ENCODE peak calls at places on chromosome 17, in ten cellular contexts. E is endodermal cell, I is K562, B is endothelial cell of umbilical vein, N is neural progenitor cell, U is RWPE1, P is hepatocyte, L is cardiac muscle cell, V is thyroid gland, O is heart right ventricle. F is an unnamed sample.

GRCh38 chr17:63842173-63842539 is 329 bp downstream of the SMARCD2 start:
- DNase-seq in E (no peak), I (no peak), B (peak), N (no peak), U (no peak), P (no peak), L (no peak), V (peak), O (peak), F (no peak)

GRCh38 chr17:14672830-14673229 is 371.9 kb downstream of the HS3ST3B1 start:
- DNase-seq in E (peak), I (no peak), B (no peak), N (peak), U (peak), P (peak), L (peak), V (no peak), O (no peak), F (no peak)

GRCh38 chr17:30035369-30035768 is 81.2 kb upstream of the NSRP1 start:
- DNase-seq in E (no peak), I (no peak), B (no peak), N (no peak), U (no peak), P (no peak), L (no peak), V (no peak), O (no peak), F (peak)

GRCh38 chr17:48612854-48613691 is 2.0 kb downstream of the HOXB8 start:
- DNase-seq in E (peak), I (no peak), B (peak), N (peak), U (no peak), P (peak), L (peak), V (no peak), O (no peak), F (peak)

GRCh38 chr17:35825206-35825605 is 15.9 kb downstream of the TAF15 start:
- DNase-seq in E (no peak), I (no peak), B (no peak), N (no peak), U (no peak), P (no peak), L (no peak), V (no peak), O (no peak), F (no peak)

GRCh38 chr17:35804658-35805192 is 4.6 kb upstream of the TAF15 start:
- DNase-seq in E (peak), I (peak), B (peak), N (peak), U (peak), P (peak), L (peak), V (peak), O (peak), F (peak)

GRCh38 chr17:76940738-76941350 is 72.6 kb downstream of the MGAT5B start:
- DNase-seq in E (peak), I (no peak), B (peak), N (peak), U (no peak), P (no peak), L (no peak), V (no peak), O (no peak), F (no peak)

GRCh38 chr17:10681866-10682446 is 15.4 kb downstream of the SCO1 start:
- DNase-seq in E (no peak), I (no peak), B (no peak), N (no peak), U (no peak), P (no peak), L (no peak), V (no peak), O (no peak), F (peak)

GRCh38 chr17:79965806-79966205 is 69.9 kb downstream of the TBC1D16 start:
- DNase-seq in E (peak), I (no peak), B (peak), N (no peak), U (no peak), P (no peak), L (no peak), V (no peak), O (no peak), F (no peak)

GRCh38 chr17:64276961-64277505 is 14.0 kb upstream of the TEX2 start:
- DNase-seq in E (peak), I (no peak), B (no peak), N (no peak), U (no peak), P (no peak), L (no peak), V (no peak), O (no peak), F (no peak)

GRCh38 chr17:69525920-69526841 is 111.7 kb downstream of the MAP2K6 start:
- DNase-seq in E (peak), I (peak), B (peak), N (peak), U (peak), P (peak), L (peak), V (peak), O (peak), F (peak)

GRCh38 chr17:65634533-65634932 is 73.1 kb upstream of the AXIN2 start:
- DNase-seq in E (no peak), I (no peak), B (peak), N (no peak), U (no peak), P (peak), L (no peak), V (no peak), O (no peak), F (no peak)

GRCh38 chr17:2392252-2393183 is 8.3 kb downstream of the MNT start:
- DNase-seq in E (peak), I (peak), B (peak), N (peak), U (peak), P (peak), L (peak), V (peak), O (peak), F (peak)

GRCh38 chr17:9845306-9845705 is 19.6 kb downstream of the GLP2R start:
- DNase-seq in E (peak), I (no peak), B (no peak), N (no peak), U (no peak), P (no peak), L (no peak), V (no peak), O (no peak), F (no peak)

GRCh38 chr17:65523411-65523810 is 38.0 kb downstream of the AXIN2 start:
- DNase-seq in E (no peak), I (no peak), B (no peak), N (no peak), U (no peak), P (no peak), L (no peak), V (no peak), O (no peak), F (no peak)

GRCh38 chr17:29588561-29589411 is 662 bp downstream of the GIT1 start:
- DNase-seq in E (peak), I (peak), B (no peak), N (peak), U (no peak), P (peak), L (peak), V (peak), O (peak), F (peak)

GRCh38 chr17:65813306-65813705 is 251.9 kb upstream of the AXIN2 start:
- DNase-seq in E (no peak), I (no peak), B (no peak), N (no peak), U (no peak), P (no peak), L (no peak), V (no peak), O (no peak), F (no peak)

GRCh38 chr17:78820122-78820792 is 20.4 kb downstream of the USP36 start:
- DNase-seq in E (no peak), I (no peak), B (no peak), N (no peak), U (no peak), P (no peak), L (no peak), V (no peak), O (no peak), F (no peak)

GRCh38 chr17:5826384-5826783 is 242.1 kb upstream of the NLRP1 start:
- DNase-seq in E (no peak), I (no peak), B (peak), N (no peak), U (peak), P (no peak), L (no peak), V (no peak), O (no peak), F (no peak)

GRCh38 chr17:42659079-42659931 is at the start of gene TUBG2:
- DNase-seq in E (peak), I (no peak), B (peak), N (peak), U (peak), P (peak), L (peak), V (peak), O (peak), F (peak)

GRCh38 chr17:66450008-66450856 is 147.8 kb downstream of the PRKCA start:
- DNase-seq in E (peak), I (no peak), B (no peak), N (no peak), U (no peak), P (no peak), L (no peak), V (no peak), O (no peak), F (peak)

GRCh38 chr17:79982986-79983385 is 52.7 kb downstream of the TBC1D16 start:
- DNase-seq in E (peak), I (no peak), B (no peak), N (no peak), U (no peak), P (no peak), L (no peak), V (no peak), O (no peak), F (no peak)

GRCh38 chr17:55122114-55122513 is 142.6 kb upstream of the HLF start:
- DNase-seq in E (no peak), I (no peak), B (no peak), N (no peak), U (no peak), P (no peak), L (no peak), V (no peak), O (no peak), F (no peak)

GRCh38 chr17:81329927-81330883 is 35.1 kb upstream of the SLC38A10 start:
- DNase-seq in E (peak), I (no peak), B (no peak), N (peak), U (peak), P (peak), L (no peak), V (peak), O (no peak), F (no peak)
- H3K27ac ChIP-seq in E (no peak), I (no peak), B (no peak), N (no peak), U (peak), P (peak), L (no peak), V (peak), O (peak), F (no peak)

DNA sequence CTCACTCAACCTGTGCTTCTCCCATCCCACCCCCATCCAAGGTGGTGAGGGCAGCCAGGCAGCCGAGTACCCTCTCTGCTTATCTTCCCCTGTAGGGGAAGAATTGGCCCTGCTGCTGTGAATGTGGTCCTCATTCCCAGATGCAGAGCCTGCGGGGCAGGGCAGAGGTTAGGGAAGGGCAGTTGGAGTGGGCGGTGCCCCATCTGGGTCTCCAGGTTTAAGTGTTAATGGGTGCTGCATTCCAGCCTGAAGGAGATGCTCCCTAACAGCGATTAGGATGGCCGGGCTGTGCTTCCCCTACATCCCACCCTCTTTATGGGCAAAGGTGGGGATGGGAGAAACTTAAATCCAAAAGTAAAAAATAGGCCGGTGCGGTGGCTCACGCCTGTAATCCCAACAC is 12.1 kb downstream of the TMEM95 start:
- DNase-seq in E (peak), I (no peak), B (no peak), N (no peak), U (no peak), P (no peak), L (no peak), V (no peak), O (no peak), F (no peak)
- H3K27ac ChIP-seq in E (no peak), I (no peak), B (no peak), N (no peak), U (no peak), P (no peak), L (no peak), V (no peak), O (no peak), F (no peak)

GRCh38 chr17:67813803-67814180 is 11.5 kb upstream of the BPTF start:
- DNase-seq in E (no peak), I (no peak), B (no peak), N (no peak), U (no peak), P (no peak), L (no peak), V (no peak), O (no peak), F (no peak)

GRCh38 chr17:67810464-67810863 is 14.8 kb upstream of the BPTF start:
- DNase-seq in E (no peak), I (no peak), B (no peak), N (no peak), U (no peak), P (no peak), L (no peak), V (no peak), O (no peak), F (no peak)
- H3K27ac ChIP-seq in E (no peak), I (no peak), B (no peak), N (no peak), U (no peak), P (no peak), L (no peak), V (no peak), O (no peak), F (no peak)

GRCh38 chr17:75517277-75517865 is 1.0 kb downstream of the TSEN54 start:
- DNase-seq in E (peak), I (peak), B (no peak), N (peak), U (no peak), P (no peak), L (no peak), V (no peak), O (no peak), F (no peak)

GRCh38 chr17:75515523-75516254 is at the start of gene CASKIN2:
- DNase-seq in E (peak), I (peak), B (peak), N (peak), U (peak), P (peak), L (peak), V (peak), O (peak), F (peak)

GRCh38 chr17:75516255-75516618 is at the start of gene TSEN54:
- DNase-seq in E (peak), I (peak), B (peak), N (peak), U (peak), P (peak), L (peak), V (peak), O (peak), F (peak)

GRCh38 chr17:75518201-75518600 is 1.9 kb downstream of the TSEN54 start:
- DNase-seq in E (no peak), I (no peak), B (no peak), N (no peak), U (no peak), P (no peak), L (no peak), V (no peak), O (no peak), F (no peak)

DNA sequence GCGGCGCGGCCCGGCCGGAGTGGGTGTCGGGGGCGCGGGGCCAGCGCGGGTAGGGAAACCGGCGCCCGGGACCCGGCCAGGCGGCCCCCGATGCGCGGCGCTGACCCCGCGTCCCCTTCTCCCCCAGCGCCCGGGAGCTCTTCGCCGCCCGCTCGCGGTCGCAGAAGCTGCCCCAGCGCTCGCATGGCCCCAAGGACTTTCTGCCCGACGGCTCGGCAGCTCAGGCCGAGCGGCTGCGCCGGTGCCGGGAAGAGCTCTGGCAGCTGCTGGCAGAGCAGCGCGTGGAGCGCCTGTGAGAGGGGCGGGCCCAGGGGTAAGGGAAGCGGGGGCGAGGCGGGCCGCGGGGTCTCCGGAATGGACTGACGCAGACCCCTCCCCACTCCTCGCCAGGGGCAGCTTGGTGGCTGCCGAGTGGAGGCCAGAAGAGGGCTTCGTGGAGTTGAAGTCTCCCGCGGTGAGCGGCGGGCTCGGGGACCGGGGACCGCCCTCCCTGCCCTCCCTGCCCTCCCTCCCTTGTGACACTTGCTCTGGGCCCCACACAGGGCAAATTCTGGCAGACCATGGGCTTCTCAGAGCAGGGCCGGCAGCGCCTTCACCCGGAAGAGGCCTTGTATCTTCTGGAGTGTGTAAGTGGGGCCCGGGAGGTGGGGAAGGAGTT is 420 bp downstream of the TSEN54 start:
- DNase-seq in E (peak), I (peak), B (no peak), N (peak), U (no peak), P (peak), L (peak), V (peak), O (no peak), F (peak)
- H3K27ac ChIP-seq in E (no peak), I (peak), B (no peak), N (no peak), U (peak), P (peak), L (peak), V (no peak), O (peak), F (peak)

DNA sequence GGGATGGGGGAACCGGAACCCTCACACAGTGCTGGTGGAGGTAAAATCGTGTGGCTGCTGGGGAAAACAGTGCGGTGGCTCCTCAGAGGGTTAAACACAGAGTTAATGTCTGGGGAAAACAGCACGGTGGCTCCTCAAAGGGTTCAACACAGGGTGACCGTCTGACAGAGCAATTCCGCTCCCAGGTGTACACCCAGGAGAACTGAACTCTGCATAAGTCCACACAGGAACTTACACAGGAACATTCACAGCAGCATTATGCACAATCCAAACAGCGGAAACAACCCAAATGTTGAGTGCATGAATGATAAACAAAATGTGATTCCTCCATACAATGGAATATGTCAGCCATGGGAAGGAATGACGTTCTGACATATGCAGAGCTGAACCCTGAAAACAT is 51.4 kb downstream of the CCDC57 start:
- DNase-seq in E (no peak), I (no peak), B (no peak), N (no peak), U (no peak), P (no peak), L (no peak), V (no peak), O (no peak), F (no peak)
- H3K27ac ChIP-seq in E (no peak), I (no peak), B (no peak), N (no peak), U (peak), P (no peak), L (no peak), V (no peak), O (no peak), F (no peak)

GRCh38 chr17:72518333-72518732 is 397.5 kb downstream of the SOX9 start:
- DNase-seq in E (no peak), I (no peak), B (no peak), N (no peak), U (no peak), P (no peak), L (no peak), V (no peak), O (no peak), F (no peak)

GRCh38 chr17:72520665-72521303 is 400.0 kb downstream of the SOX9 start:
- DNase-seq in E (no peak), I (no peak), B (no peak), N (no peak), U (no peak), P (no peak), L (no peak), V (no peak), O (no peak), F (no peak)

GRCh38 chr17:72518810-72519597 is 398.2 kb downstream of the SOX9 start:
- DNase-seq in E (no peak), I (no peak), B (no peak), N (no peak), U (no peak), P (peak), L (no peak), V (no peak), O (no peak), F (no peak)

GRCh38 chr17:72517413-72518237 is 396.8 kb downstream of the SOX9 start:
- DNase-seq in E (no peak), I (no peak), B (no peak), N (no peak), U (no peak), P (no peak), L (no peak), V (peak), O (no peak), F (no peak)

DNA sequence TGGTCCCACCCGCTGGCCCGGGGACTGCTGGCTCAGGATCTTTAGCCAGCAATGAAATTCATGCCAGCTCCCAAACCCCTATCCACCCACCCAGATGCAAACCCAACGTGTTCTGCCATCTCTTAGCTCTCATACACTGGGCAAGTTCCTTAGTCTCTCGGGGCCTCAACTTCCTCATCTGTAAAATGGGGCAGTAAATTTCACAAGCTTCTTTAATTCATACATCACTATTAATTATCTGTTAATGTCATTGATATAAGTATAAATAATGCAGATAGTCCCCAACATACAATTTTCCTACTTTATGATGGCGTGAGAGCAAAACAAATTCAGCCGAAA is 398.7 kb downstream of the SOX9 start:
- DNase-seq in E (no peak), I (no peak), B (no peak), N (no peak), U (no peak), P (no peak), L (no peak), V (no peak), O (no peak), F (no peak)
- H3K27ac ChIP-seq in E (no peak), I (no peak), B (no peak), N (no peak), U (peak), P (peak), L (no peak), V (no peak), O (no peak), F (no peak)

DNA sequence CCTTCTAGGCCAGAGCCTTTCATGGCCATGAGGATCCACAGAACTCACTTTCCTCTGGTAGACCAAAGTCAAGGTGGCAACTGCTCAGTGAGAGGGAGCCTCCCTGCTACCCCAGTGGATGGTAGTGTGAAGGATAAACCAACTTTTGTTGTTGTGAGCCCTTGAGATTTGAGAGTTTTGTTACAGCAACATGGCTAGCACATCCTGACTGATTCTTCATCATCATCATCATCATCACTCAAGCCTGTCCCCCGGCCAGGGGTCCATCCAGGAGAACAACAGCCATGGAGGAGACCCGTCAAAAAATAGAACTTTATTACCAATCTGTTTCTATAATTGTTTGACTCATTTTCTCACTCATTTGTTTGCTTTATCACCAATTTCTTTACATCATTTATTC is 23.7 kb downstream of the RAI1 start:
- DNase-seq in E (no peak), I (no peak), B (no peak), N (no peak), U (no peak), P (no peak), L (no peak), V (no peak), O (no peak), F (no peak)
- H3K27ac ChIP-seq in E (no peak), I (no peak), B (no peak), N (no peak), U (peak), P (no peak), L (no peak), V (no peak), O (no peak), F (no peak)

F was measured in A673.